ENCODE peak calls at places on chromosomes 3 and 15, in ten cellular contexts. One of them, this sample, is unnamed.

GRCh38 chr3:123159926-123160635 is 41.7 kb upstream of the SEC22A start:
- DNase-seq in activated effector memory CD4-positive, alpha-beta T cell treated with anti-CD3 and anti-CD28 coated beads, Interleukin-2, amount 50 U/mL, for 16 hours: no peak
- DNase-seq in neuronal stem cell: no peak
- DNase-seq in NCI-H2029: no peak
- DNase-seq in osteocyte: no peak
- DNase-seq in epithelial cell of esophagus: no peak
- DNase-seq in HL-60: no peak
- DNase-seq in left colon: no peak
- DNase-seq in SW480: no peak
- DNase-seq in ovary: no peak
- DNase-seq in this sample: no peak

GRCh38 chr3:14431928-14432834 is 29.8 kb downstream of the SLC6A6 start:
- DNase-seq in activated effector memory CD4-positive, alpha-beta T cell treated with anti-CD3 and anti-CD28 coated beads, Interleukin-2, amount 50 U/mL, for 16 hours: peak
- DNase-seq in neuronal stem cell: no peak
- DNase-seq in NCI-H2029: peak
- DNase-seq in osteocyte: no peak
- DNase-seq in epithelial cell of esophagus: peak
- DNase-seq in HL-60: peak
- DNase-seq in left colon: peak
- DNase-seq in SW480: peak
- DNase-seq in ovary: no peak
- DNase-seq in this sample: peak

GRCh38 chr3:153232737-153233330 is 70.8 kb downstream of the RAP2B start:
- DNase-seq in activated effector memory CD4-positive, alpha-beta T cell treated with anti-CD3 and anti-CD28 coated beads, Interleukin-2, amount 50 U/mL, for 16 hours: no peak
- DNase-seq in neuronal stem cell: no peak
- DNase-seq in NCI-H2029: no peak
- DNase-seq in osteocyte: no peak
- DNase-seq in epithelial cell of esophagus: no peak
- DNase-seq in HL-60: no peak
- DNase-seq in left colon: no peak
- DNase-seq in SW480: no peak
- DNase-seq in ovary: no peak
- DNase-seq in this sample: peak

GRCh38 chr15:45906230-45906629 is 271.4 kb downstream of the SQOR start:
- DNase-seq in activated effector memory CD4-positive, alpha-beta T cell treated with anti-CD3 and anti-CD28 coated beads, Interleukin-2, amount 50 U/mL, for 16 hours: no peak
- DNase-seq in neuronal stem cell: no peak
- DNase-seq in NCI-H2029: no peak
- DNase-seq in osteocyte: no peak
- DNase-seq in epithelial cell of esophagus: no peak
- DNase-seq in HL-60: no peak
- DNase-seq in left colon: no peak
- DNase-seq in SW480: no peak
- DNase-seq in ovary: no peak
- DNase-seq in this sample: no peak

GRCh38 chr3:141561426-141562034 is 74.7 kb downstream of the RASA2 start:
- DNase-seq in activated effector memory CD4-positive, alpha-beta T cell treated with anti-CD3 and anti-CD28 coated beads, Interleukin-2, amount 50 U/mL, for 16 hours: no peak
- DNase-seq in neuronal stem cell: peak
- DNase-seq in NCI-H2029: peak
- DNase-seq in osteocyte: no peak
- DNase-seq in epithelial cell of esophagus: peak
- DNase-seq in HL-60: peak
- DNase-seq in left colon: no peak
- DNase-seq in SW480: peak
- DNase-seq in ovary: no peak
- DNase-seq in this sample: peak

GRCh38 chr3:31423522-31423921 is 109.2 kb upstream of the STT3B start:
- DNase-seq in activated effector memory CD4-positive, alpha-beta T cell treated with anti-CD3 and anti-CD28 coated beads, Interleukin-2, amount 50 U/mL, for 16 hours: no peak
- DNase-seq in neuronal stem cell: no peak
- DNase-seq in NCI-H2029: no peak
- DNase-seq in osteocyte: no peak
- DNase-seq in epithelial cell of esophagus: peak
- DNase-seq in HL-60: no peak
- DNase-seq in left colon: no peak
- DNase-seq in SW480: peak
- DNase-seq in ovary: peak
- DNase-seq in this sample: no peak

GRCh38 chr3:142022381-142022780 is 127.0 kb downstream of the TFDP2 start:
- DNase-seq in activated effector memory CD4-positive, alpha-beta T cell treated with anti-CD3 and anti-CD28 coated beads, Interleukin-2, amount 50 U/mL, for 16 hours: no peak
- DNase-seq in neuronal stem cell: no peak
- DNase-seq in NCI-H2029: peak
- DNase-seq in osteocyte: no peak
- DNase-seq in epithelial cell of esophagus: no peak
- DNase-seq in HL-60: peak
- DNase-seq in left colon: no peak
- DNase-seq in SW480: peak
- DNase-seq in ovary: no peak
- DNase-seq in this sample: no peak

GRCh38 chr15:90807074-90807646 is 61.2 kb upstream of the FURIN start:
- DNase-seq in activated effector memory CD4-positive, alpha-beta T cell treated with anti-CD3 and anti-CD28 coated beads, Interleukin-2, amount 50 U/mL, for 16 hours: no peak
- DNase-seq in neuronal stem cell: no peak
- DNase-seq in NCI-H2029: no peak
- DNase-seq in osteocyte: no peak
- DNase-seq in epithelial cell of esophagus: peak
- DNase-seq in HL-60: no peak
- DNase-seq in left colon: no peak
- DNase-seq in SW480: no peak
- DNase-seq in ovary: no peak
- DNase-seq in this sample: no peak

GRCh38 chr3:158220575-158220974 is 110.7 kb downstream of the RSRC1 start:
- DNase-seq in activated effector memory CD4-positive, alpha-beta T cell treated with anti-CD3 and anti-CD28 coated beads, Interleukin-2, amount 50 U/mL, for 16 hours: no peak
- DNase-seq in neuronal stem cell: no peak
- DNase-seq in NCI-H2029: no peak
- DNase-seq in osteocyte: no peak
- DNase-seq in epithelial cell of esophagus: no peak
- DNase-seq in HL-60: no peak
- DNase-seq in left colon: no peak
- DNase-seq in SW480: no peak
- DNase-seq in ovary: no peak
- DNase-seq in this sample: peak

GRCh38 chr3:59611649-59612431 is 562.0 kb upstream of the CFAP20DC start:
- DNase-seq in activated effector memory CD4-positive, alpha-beta T cell treated with anti-CD3 and anti-CD28 coated beads, Interleukin-2, amount 50 U/mL, for 16 hours: no peak
- DNase-seq in neuronal stem cell: no peak
- DNase-seq in NCI-H2029: no peak
- DNase-seq in osteocyte: no peak
- DNase-seq in epithelial cell of esophagus: no peak
- DNase-seq in HL-60: no peak
- DNase-seq in left colon: no peak
- DNase-seq in SW480: peak
- DNase-seq in ovary: no peak
- DNase-seq in this sample: no peak

GRCh38 chr15:60421544-60421943 is 23.8 kb upstream of the ANXA2 start:
- DNase-seq in activated effector memory CD4-positive, alpha-beta T cell treated with anti-CD3 and anti-CD28 coated beads, Interleukin-2, amount 50 U/mL, for 16 hours: no peak
- DNase-seq in neuronal stem cell: no peak
- DNase-seq in NCI-H2029: no peak
- DNase-seq in osteocyte: no peak
- DNase-seq in epithelial cell of esophagus: peak
- DNase-seq in HL-60: no peak
- DNase-seq in left colon: no peak
- DNase-seq in SW480: no peak
- DNase-seq in ovary: no peak
- DNase-seq in this sample: no peak

GRCh38 chr15:83598031-83598430 is 55.9 kb upstream of the ADAMTSL3 start:
- DNase-seq in activated effector memory CD4-positive, alpha-beta T cell treated with anti-CD3 and anti-CD28 coated beads, Interleukin-2, amount 50 U/mL, for 16 hours: no peak
- DNase-seq in neuronal stem cell: no peak
- DNase-seq in NCI-H2029: no peak
- DNase-seq in osteocyte: no peak
- DNase-seq in epithelial cell of esophagus: no peak
- DNase-seq in HL-60: no peak
- DNase-seq in left colon: no peak
- DNase-seq in SW480: no peak
- DNase-seq in ovary: no peak
- DNase-seq in this sample: no peak

GRCh38 chr3:112734171-112734570 is 93.2 kb upstream of the CCDC80 start:
- DNase-seq in activated effector memory CD4-positive, alpha-beta T cell treated with anti-CD3 and anti-CD28 coated beads, Interleukin-2, amount 50 U/mL, for 16 hours: no peak
- DNase-seq in neuronal stem cell: no peak
- DNase-seq in NCI-H2029: no peak
- DNase-seq in osteocyte: no peak
- DNase-seq in epithelial cell of esophagus: peak
- DNase-seq in HL-60: no peak
- DNase-seq in left colon: no peak
- DNase-seq in SW480: no peak
- DNase-seq in ovary: no peak
- DNase-seq in this sample: no peak

GRCh38 chr3:38154625-38155255 is 10.6 kb upstream of the OXSR1 start:
- DNase-seq in activated effector memory CD4-positive, alpha-beta T cell treated with anti-CD3 and anti-CD28 coated beads, Interleukin-2, amount 50 U/mL, for 16 hours: no peak
- DNase-seq in neuronal stem cell: no peak
- DNase-seq in NCI-H2029: no peak
- DNase-seq in osteocyte: no peak
- DNase-seq in epithelial cell of esophagus: peak
- DNase-seq in HL-60: no peak
- DNase-seq in left colon: peak
- DNase-seq in SW480: no peak
- DNase-seq in ovary: no peak
- DNase-seq in this sample: no peak

This sample was measured in cardiac muscle cell.